ENCODE peak calls at places on chromosomes 6 and 20, in seven cellular contexts. V is cardiac fibroblast, R is tibial artery, T is BE2C, J is fibroblast of pulmonary artery, X is colonic mucosa, I is fibroblast of mammary gland. M is an unnamed sample.

GRCh38 chr6:138528986-138529385 is 29.7 kb upstream of the NHSL1 start:
- DNase-seq in V (no peak), R (no peak), T (no peak), J (no peak), X (no peak), I (no peak), M (no peak)

GRCh38 chr20:3222635-3223600 is 13.6 kb downstream of the ITPA start:
- DNase-seq in V (no peak), R (no peak), T (peak; percentile 54), J (no peak), X (no peak), I (no peak), M (peak; percentile 35)

GRCh38 chr6:38720295-38720694 is 5.2 kb downstream of the DNAH8 start:
- DNase-seq in V (peak; percentile 39), R (no peak), T (no peak), J (peak; percentile 31), X (no peak), I (no peak), M (no peak)

GRCh38 chr6:7254980-7255825 is 57.8 kb downstream of the SSR1 start:
- DNase-seq in V (no peak), R (no peak), T (no peak), J (no peak), X (no peak), I (no peak), M (no peak)

GRCh38 chr6:48567016-48567415 is 456.0 kb upstream of the PTCHD4 start:
- DNase-seq in V (peak; percentile 28), R (no peak), T (no peak), J (peak; percentile 22), X (no peak), I (peak; percentile 3), M (no peak)

GRCh38 chr6:107114872-107115694 is at the start of gene BEND3:
- DNase-seq in V (no peak), R (no peak), T (peak; percentile 61), J (no peak), X (peak; percentile 45), I (no peak), M (peak; percentile 62)

GRCh38 chr6:66751630-66752029 is 1044.6 kb upstream of the EYS start:
- DNase-seq in V (no peak), R (no peak), T (no peak), J (no peak), X (no peak), I (no peak), M (no peak)

GRCh38 chr6:97133071-97133470 is 149.9 kb downstream of the MMS22L start:
- DNase-seq in V (peak; percentile 27), R (no peak), T (peak; percentile 54), J (peak; percentile 14), X (no peak), I (peak; percentile 23), M (no peak)

GRCh38 chr20:60786686-60787217 is 465.3 kb upstream of the CDH4 start:
- DNase-seq in V (no peak), R (no peak), T (no peak), J (no peak), X (no peak), I (no peak), M (no peak)

GRCh38 chr20:19889011-19889953 is 127.9 kb upstream of the NAA20 start:
- DNase-seq in V (peak; percentile 87), R (peak; percentile 51), T (no peak), J (peak; percentile 92), X (peak; percentile 58), I (peak; percentile 81), M (peak; percentile 39)

GRCh38 chr20:47546184-47547033 is 44.7 kb downstream of the NCOA3 start:
- DNase-seq in V (peak; percentile 79), R (no peak), T (no peak), J (peak; percentile 62), X (no peak), I (peak; percentile 76), M (no peak)

GRCh38 chr20:43963872-43964791 is 49.5 kb downstream of the TOX2 start:
- DNase-seq in V (peak; percentile 89), R (peak; percentile 68), T (peak; percentile 28), J (peak; percentile 82), X (no peak), I (peak; percentile 91), M (peak; percentile 56)

GRCh38 chr6:53058388-53058890 is 6.8 kb upstream of the FBXO9 start:
- DNase-seq in V (no peak), R (no peak), T (no peak), J (no peak), X (no peak), I (no peak), M (no peak)

GRCh38 chr6:112640895-112641294 is 293.8 kb downstream of the RFPL4B start:
- DNase-seq in V (peak; percentile 69), R (no peak), T (no peak), J (peak; percentile 30), X (no peak), I (peak; percentile 68), M (no peak)

GRCh38 chr6:167968091-167968490 is 29.4 kb upstream of the KIF25 start:
- DNase-seq in V (peak; percentile 19), R (no peak), T (peak; percentile 54), J (no peak), X (peak; percentile 73), I (peak; percentile 10), M (peak; percentile 76)

GRCh38 chr20:33578510-33578909 is 83.6 kb upstream of the C20orf144 start:
- DNase-seq in V (peak; percentile 25), R (no peak), T (peak; percentile 72), J (peak; percentile 15), X (no peak), I (peak; percentile 89), M (no peak)

GRCh38 chr20:22728146-22728745 is 143.9 kb upstream of the FOXA2 start:
- DNase-seq in V (no peak), R (no peak), T (no peak), J (no peak), X (no peak), I (no peak), M (no peak)

DNA sequence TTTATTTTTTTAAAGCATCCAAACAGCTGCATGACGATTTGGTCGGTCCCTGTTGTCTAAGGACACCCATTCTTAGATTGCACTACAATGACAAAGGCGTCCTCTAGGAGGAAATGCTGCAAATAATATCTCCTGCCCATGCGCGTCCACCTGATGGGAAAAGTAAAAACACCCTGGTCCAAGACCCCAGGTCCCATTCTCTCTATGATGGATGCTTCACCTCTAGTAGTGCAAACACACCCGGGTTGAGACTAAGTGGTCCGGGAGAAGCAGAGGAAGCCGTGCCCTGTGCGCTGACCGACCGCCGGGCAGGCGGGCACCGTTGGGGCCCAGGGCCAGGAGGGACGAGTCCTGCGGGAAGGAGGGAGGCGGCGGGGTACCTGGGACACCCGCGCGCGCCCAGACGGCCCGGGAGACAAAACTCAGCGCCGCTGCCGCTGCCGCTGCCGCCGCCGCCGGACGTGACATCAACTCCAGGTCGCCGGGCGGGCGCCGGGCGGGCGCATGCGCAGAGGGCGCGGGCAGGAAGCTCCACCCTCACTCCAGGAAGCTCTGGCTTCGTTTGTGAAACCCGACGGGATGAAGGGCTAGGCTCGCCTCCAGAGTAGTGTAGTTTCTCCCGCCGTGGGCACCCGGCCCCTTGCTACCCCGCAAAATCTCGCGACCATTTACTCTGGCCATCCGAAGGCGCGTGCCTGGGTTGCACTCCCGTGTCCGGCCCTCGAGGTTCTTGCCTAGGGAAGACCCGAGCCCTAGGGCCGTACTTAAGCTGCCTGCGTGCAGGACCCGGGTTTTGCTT is at the start of gene TBC1D7:
- DNase-seq in V (peak; percentile 94), R (peak; percentile 90), T (peak; percentile 94), J (peak; percentile 93), X (peak; percentile 93), I (peak; percentile 85), M (peak; percentile 96)
- TF ChIP-seq CTCF in V (peak; percentile 22), R (no peak), T (peak; percentile 8), J (peak; percentile 6), X (no peak), I (no peak), M (peak; percentile 8)

DNA sequence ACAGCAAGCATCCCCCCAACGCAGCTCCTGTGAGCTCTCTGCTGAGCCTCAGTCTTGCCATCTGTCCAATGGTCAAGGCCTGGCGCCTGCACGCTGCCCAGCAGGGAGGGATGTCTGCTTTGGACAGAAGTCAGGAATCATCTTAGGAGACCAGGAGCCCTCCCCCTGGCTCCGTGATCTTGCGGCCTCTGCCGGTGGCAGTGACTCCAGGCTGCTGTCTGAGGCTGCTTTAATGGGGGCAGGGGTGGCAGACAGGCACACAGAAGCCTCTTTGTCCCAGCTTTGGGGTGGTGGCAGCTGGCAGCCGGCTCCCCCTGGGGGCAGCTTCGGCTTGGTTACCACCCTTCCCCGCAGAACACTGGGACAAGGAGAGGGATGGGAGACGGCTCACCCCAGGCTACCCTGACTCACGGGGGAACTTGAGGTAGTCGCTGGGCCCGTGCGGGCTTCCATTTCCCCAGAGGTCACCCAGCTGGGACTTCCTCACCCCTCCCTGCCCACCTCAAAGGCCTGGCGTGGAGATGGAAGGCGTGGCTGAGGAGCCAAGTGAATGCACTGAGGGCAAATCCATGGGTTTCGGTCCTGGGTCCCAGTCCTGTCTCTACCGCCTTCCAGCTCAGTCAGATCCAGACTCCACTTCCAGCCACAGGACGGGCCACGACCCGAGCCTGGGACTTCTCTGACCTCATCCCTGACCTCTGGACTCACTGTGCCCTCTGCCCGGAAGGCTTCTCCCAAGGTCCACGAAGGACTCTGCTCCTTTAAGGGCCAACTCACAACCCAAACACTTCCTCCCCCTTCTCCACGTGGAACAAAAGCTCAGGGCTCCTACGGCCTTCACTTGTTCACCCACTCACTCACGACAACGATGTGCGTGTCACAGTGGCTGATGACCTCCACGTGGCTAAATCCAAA is 14.8 kb downstream of the PEDS1 start:
- DNase-seq in V (peak; percentile 45), R (no peak), T (no peak), J (no peak), X (no peak), I (no peak), M (no peak)
- TF ChIP-seq CTCF in V (peak; percentile 21), R (no peak), T (peak; percentile 13), J (no peak), X (no peak), I (no peak), M (no peak)

DNA sequence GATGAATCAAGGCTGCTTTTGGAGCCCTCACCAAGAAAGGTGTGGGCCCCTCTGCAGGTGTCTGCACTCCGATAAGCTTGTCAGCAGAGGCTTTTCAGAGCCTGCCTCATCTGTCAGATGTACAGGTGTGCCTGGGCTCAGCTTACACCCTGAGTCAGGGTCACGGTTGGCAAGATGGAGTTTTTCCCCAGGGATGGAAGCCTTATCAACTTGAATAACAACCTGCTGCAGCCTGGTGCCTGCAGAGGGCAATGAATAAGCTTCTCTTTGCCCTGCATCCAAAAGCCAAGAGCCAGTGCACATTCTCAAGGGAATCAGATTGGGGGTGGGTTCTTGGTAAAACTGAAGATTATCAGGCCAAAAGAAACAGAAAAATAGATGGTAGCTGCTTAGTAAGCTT is 427.1 kb downstream of the CD83 start:
- DNase-seq in V (no peak), R (no peak), T (no peak), J (no peak), X (no peak), I (no peak), M (no peak)
- TF ChIP-seq CTCF in V (no peak), R (no peak), T (no peak), J (no peak), X (no peak), I (no peak), M (no peak)

DNA sequence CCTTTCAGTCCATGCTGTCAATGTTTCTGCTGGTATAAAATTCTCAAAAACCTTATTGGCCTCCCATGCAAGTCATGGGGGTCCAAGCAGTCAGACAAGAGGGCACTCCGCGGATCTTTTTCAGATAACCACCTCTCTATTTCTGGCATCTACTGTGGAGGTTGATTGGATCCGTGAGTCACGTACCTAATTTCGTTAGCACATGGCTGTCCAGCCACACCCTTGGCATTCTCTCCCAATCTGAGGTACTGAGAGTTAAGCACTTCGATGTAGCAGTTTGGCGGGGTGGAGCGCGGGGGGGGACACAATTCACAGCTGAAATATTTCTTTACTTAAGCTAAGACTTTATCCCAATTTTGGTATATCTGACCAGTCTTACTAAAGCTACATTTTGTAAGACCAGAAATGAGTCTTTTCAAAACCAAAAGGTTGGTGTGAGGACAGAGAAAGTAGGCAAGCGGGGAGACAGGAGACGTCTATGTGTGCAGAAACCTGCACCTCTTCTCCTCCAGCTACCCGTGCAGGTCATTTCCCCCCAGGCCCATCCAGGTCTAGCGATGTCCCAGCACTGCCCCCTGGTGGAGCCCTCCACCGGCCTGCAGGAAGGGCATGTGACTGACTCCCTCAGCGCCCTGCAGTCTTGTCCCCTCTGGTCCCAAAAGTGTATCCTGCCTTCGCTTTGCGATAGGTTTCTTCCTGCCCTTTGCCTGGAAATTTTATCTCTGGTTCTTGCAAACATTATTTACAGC is 113.1 kb downstream of the ADAT2 start:
- DNase-seq in V (peak; percentile 30), R (no peak), T (peak; percentile 79), J (peak; percentile 23), X (peak; percentile 55), I (no peak), M (peak; percentile 85)
- TF ChIP-seq CTCF in V (peak; percentile 55), R (peak; percentile 35), T (peak; percentile 70), J (peak; percentile 48), X (no peak), I (peak; percentile 49), M (peak; percentile 75)

M was measured in glutamatergic neuron.